ENCODE peak calls at places on chromosomes 13 and 19, in seven cellular contexts. E, R, L, D, N, I and V are unnamed samples.

GRCh38 chr19:43331435-43332010 is 22.0 kb upstream of the CD177 start:
- DNase-seq in R (no peak), I (no peak), E (no peak), D (no peak), N (no peak), L (no peak), V (no peak)

GRCh38 chr19:36378625-36379509 is at the start of gene ZFP14:
- DNase-seq in I (peak), L (peak), E (peak), N (peak), D (peak), R (peak), V (peak)

GRCh38 chr13:59527500-59527899 is 636.2 kb downstream of the DIAPH3 start:
- DNase-seq in L (no peak), I (no peak), N (no peak), D (no peak), R (no peak), E (no peak), V (no peak)

GRCh38 chr19:28358604-28359003 is 854.3 kb downstream of the UQCRFS1 start:
- DNase-seq in L (no peak), D (no peak), E (no peak), N (no peak), R (no peak), I (no peak), V (no peak)

GRCh38 chr19:38734426-38735256 is 9.6 kb downstream of the CAPN12 start:
- DNase-seq in I (no peak), R (no peak), E (no peak), D (no peak), L (peak), N (no peak), V (peak)

GRCh38 chr13:40801255-40802217 is 12.1 kb downstream of the SLC25A15 start:
- DNase-seq in I (peak), L (no peak), R (no peak), N (no peak), E (no peak), D (no peak), V (no peak)

GRCh38 chr19:46186717-46187101 is 38.7 kb downstream of the IGFL2 start:
- DNase-seq in I (no peak), R (no peak), L (no peak), N (no peak), E (no peak), D (no peak), V (no peak)

GRCh38 chr19:5943623-5944022 is 29.6 kb downstream of the CAPS start:
- DNase-seq in D (no peak), L (no peak), N (no peak), E (no peak), I (no peak), R (no peak), V (no peak)

GRCh38 chr19:16168465-16169081 is 4.8 kb downstream of the CIB3 start:
- DNase-seq in R (no peak), N (no peak), I (no peak), D (no peak), L (no peak), E (no peak), V (no peak)

GRCh38 chr13:58437436-58437835 is 805.9 kb downstream of the PCDH17 start:
- DNase-seq in I (no peak), R (no peak), L (no peak), D (no peak), N (no peak), E (no peak), V (no peak)

GRCh38 chr13:99087954-99088491 is 110.2 kb upstream of the DOCK9 start:
- DNase-seq in I (no peak), N (peak), L (no peak), D (peak), R (no peak), E (no peak), V (no peak)

GRCh38 chr13:99086869-99087129 is 108.9 kb upstream of the DOCK9 start:
- DNase-seq in D (no peak), R (no peak), N (no peak), E (no peak), I (no peak), L (peak), V (no peak)

GRCh38 chr13:99086149-99086868 is 108.4 kb upstream of the DOCK9 start:
- DNase-seq in E (no peak), N (peak), R (no peak), L (peak), D (peak), I (peak), V (no peak)

GRCh38 chr13:99085846-99086148 is 107.9 kb upstream of the DOCK9 start:
- DNase-seq in D (no peak), I (no peak), L (no peak), R (no peak), N (peak), E (no peak), V (no peak)

GRCh38 chr13:99087130-99087953 is 109.5 kb upstream of the DOCK9 start:
- DNase-seq in L (peak), N (peak), D (peak), R (peak), E (peak), I (peak), V (peak)
- TF ChIP-seq CTCF in L (no peak), N (no peak), D (peak), R (no peak), E (peak), I (no peak), V (peak)

GRCh38 chr13:110811751-110812110 is 98.2 kb downstream of the ING1 start:
- DNase-seq in E (no peak), I (no peak), R (no peak), L (no peak), N (no peak), D (no peak), V (no peak)
- TF ChIP-seq CTCF in E (no peak), I (no peak), R (no peak), L (no peak), N (no peak), D (no peak), V (no peak)

DNA sequence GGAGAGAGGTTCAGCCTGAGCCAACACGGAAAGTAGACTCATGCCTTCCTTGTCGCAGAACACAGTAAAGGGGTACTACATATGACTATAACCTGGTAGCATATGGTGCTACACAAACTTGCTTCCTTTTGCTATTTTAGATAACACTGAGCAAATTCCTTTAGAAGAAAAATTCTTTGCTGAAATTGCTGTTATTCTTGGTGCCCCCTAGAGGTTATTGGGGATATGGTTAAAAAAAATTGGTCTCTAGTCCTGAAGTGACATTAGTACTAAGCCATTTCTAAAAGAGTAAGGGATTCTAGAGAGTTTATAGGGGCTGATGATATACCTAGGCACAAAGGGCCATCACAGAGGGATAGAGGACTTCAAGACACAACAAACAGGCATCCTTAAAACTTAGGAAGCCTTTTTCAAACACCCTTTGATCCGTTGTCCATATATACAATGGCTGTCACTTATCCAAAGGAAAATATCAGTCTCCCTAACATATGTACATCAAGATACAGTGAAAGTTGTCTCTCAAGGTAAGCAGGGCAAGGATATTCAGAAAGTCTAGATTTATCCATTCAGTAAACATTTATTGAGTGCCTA is 13.9 kb upstream of the HS6ST3 start:
- DNase-seq in I (no peak), E (no peak), L (no peak), R (no peak), N (no peak), D (no peak), V (no peak)
- TF ChIP-seq CTCF in I (peak), E (peak), L (peak), R (no peak), N (peak), D (peak), V (peak)

GRCh38 chr13:61030445-61030844 is 385.2 kb downstream of the PCDH20 start:
- DNase-seq in N (no peak), L (no peak), E (no peak), I (no peak), D (no peak), R (no peak), V (no peak)

GRCh38 chr13:61024046-61024445 is 391.6 kb downstream of the PCDH20 start:
- DNase-seq in R (no peak), N (no peak), I (no peak), E (no peak), D (no peak), L (no peak), V (no peak)

GRCh38 chr13:61029064-61029463 is 386.6 kb downstream of the PCDH20 start:
- DNase-seq in R (no peak), D (peak), E (no peak), L (no peak), N (peak), I (no peak), V (no peak)
- TF ChIP-seq CTCF in R (no peak), D (peak), E (peak), L (no peak), N (no peak), I (no peak), V (no peak)

GRCh38 chr13:112057434-112057735 is 9.6 kb upstream of the SOX1 start:
- DNase-seq in L (no peak), I (no peak), E (no peak), N (no peak), D (no peak), R (no peak), V (no peak)
- TF ChIP-seq CTCF in L (no peak), I (no peak), E (no peak), N (no peak), D (no peak), R (no peak), V (no peak)

GRCh38 chr13:85864963-85865530 is 65.8 kb upstream of the SLITRK6 start:
- DNase-seq in R (no peak), I (no peak), L (no peak), E (no peak), N (peak), D (no peak), V (no peak)
- TF ChIP-seq CTCF in R (no peak), I (no peak), L (no peak), E (peak), N (peak), D (peak), V (peak)